ENCODE peak calls at places on chromosomes 16 and 17, in seven cellular contexts. X, T, V, E, A, C and G are unnamed samples.

GRCh38 chr16:473046-474043 is 47.9 kb downstream of the RAB11FIP3 start:
- DNase-seq in V (no peak), C (no peak), T (no peak), A (no peak), E (no peak), X (no peak), G (no peak)

GRCh38 chr17:49002766-49003165 is 5.6 kb downstream of the IGF2BP1 start:
- DNase-seq in C (no peak), T (no peak), E (no peak), A (no peak), X (no peak), V (no peak), G (no peak)

GRCh38 chr16:11256657-11257130 is 690 bp upstream of the SOCS1 start:
- DNase-seq in V (peak; percentile 48), A (no peak), E (peak; percentile 42), T (peak; percentile 71), X (no peak), C (peak; percentile 60), G (peak; percentile 92)

GRCh38 chr17:41689497-41690299 is 1.0 kb downstream of the EIF1 start:
- DNase-seq in C (peak; percentile 35), A (peak; percentile 66), E (no peak), X (no peak), T (no peak), V (peak; percentile 79), G (no peak)

GRCh38 chr17:46030752-46031151 is 31.7 kb downstream of the STH start:
- DNase-seq in A (no peak), X (no peak), C (no peak), E (no peak), V (no peak), T (no peak), G (no peak)

GRCh38 chr17:8117980-8118768 is at the start of gene ALOXE3:
- DNase-seq in X (no peak), E (no peak), V (peak; percentile 82), C (peak; percentile 95), T (no peak), A (no peak), G (no peak)

GRCh38 chr16:47008612-47009011 is 35.1 kb upstream of the DNAJA2 start:
- DNase-seq in A (no peak), T (no peak), X (no peak), E (no peak), C (no peak), V (no peak), G (no peak)

GRCh38 chr17:41728056-41728455 is 6.4 kb downstream of the HAP1 start:
- DNase-seq in T (no peak), V (no peak), A (no peak), X (no peak), C (no peak), E (no peak), G (no peak)

GRCh38 chr16:73068546-73069401 is 20.8 kb upstream of the ZFHX3 start:
- DNase-seq in A (peak; percentile 74), E (no peak), X (no peak), C (peak; percentile 85), V (peak; percentile 89), T (peak; percentile 84), G (peak; percentile 90)

GRCh38 chr17:12288007-12288406 is 267.3 kb downstream of the MAP2K4 start:
- DNase-seq in A (no peak), X (no peak), E (no peak), C (no peak), T (no peak), V (no peak), G (no peak)

GRCh38 chr17:77145635-77146632 is 5.2 kb downstream of the SEC14L1 start:
- DNase-seq in A (no peak), T (peak; percentile 69), E (no peak), C (no peak), X (peak; percentile 71), V (no peak), G (no peak)

GRCh38 chr17:57114085-57114673 is 29.1 kb downstream of the AKAP1 start:
- DNase-seq in X (no peak), C (no peak), T (peak; percentile 46), A (peak; percentile 49), E (peak; percentile 56), V (peak; percentile 57), G (no peak)

GRCh38 chr16:15422222-15422621 is 12.2 kb upstream of the BMERB1 start:
- DNase-seq in T (no peak), C (no peak), A (no peak), V (no peak), X (no peak), E (no peak), G (no peak)

GRCh38 chr16:7501868-7502267 is 169.2 kb downstream of the RBFOX1 start:
- DNase-seq in C (no peak), E (no peak), A (no peak), T (no peak), V (no peak), X (no peak), G (no peak)

GRCh38 chr17:64017381-64017980 is 3.0 kb downstream of the ICAM2 start:
- DNase-seq in T (no peak), C (no peak), V (no peak), X (no peak), E (no peak), A (no peak), G (no peak)

GRCh38 chr17:64016974-64017373 is 3.5 kb downstream of the ICAM2 start:
- DNase-seq in T (no peak), X (no peak), A (no peak), C (no peak), V (no peak), E (no peak), G (no peak)

GRCh38 chr17:64022631-64023063 is 2.2 kb upstream of the ICAM2 start:
- DNase-seq in A (no peak), T (no peak), V (no peak), C (no peak), X (no peak), E (no peak), G (no peak)

GRCh38 chr17:64020068-64020766 is at the start of gene ICAM2:
- DNase-seq in C (no peak), T (peak; percentile 53), X (peak; percentile 90), V (no peak), A (peak; percentile 63), E (no peak), G (no peak)

DNA sequence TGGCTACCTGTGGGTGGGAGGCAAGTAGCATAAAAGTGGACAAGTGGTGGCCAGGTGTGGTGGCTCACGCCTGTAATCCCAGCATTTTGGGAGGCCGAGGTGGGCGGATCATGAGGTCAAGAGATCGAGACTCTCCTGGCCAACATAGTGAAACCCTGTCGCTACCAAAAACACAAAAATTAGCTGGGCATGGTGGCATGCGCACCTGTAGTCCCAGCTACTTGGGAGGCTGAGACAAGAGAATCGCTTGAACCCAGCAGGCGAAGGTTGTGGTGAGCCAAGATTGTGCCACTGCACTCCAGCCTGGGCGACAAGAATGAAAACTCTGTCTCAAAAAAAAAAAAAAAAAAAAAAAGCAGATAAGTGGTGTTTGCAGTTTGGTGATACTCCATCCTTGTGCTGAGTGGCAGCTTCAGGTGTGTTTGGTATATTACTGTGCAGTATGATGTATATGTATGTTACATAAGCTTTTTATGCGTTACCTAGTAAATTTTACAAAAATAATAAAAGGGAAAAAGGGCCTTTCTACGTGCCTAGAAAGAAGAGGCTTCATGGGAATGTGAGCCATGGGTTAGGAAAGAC is 856 bp downstream of the ICAM2 start:
- DNase-seq in X (peak; percentile 46), A (no peak), E (no peak), C (no peak), T (no peak), V (no peak), G (no peak)
- TF ChIP-seq CTCF in X (no peak), A (no peak), E (no peak), C (no peak), T (no peak), V (no peak), G (no peak)

GRCh38 chr16:88948781-88949490 is 28.1 kb downstream of the CBFA2T3 start:
- DNase-seq in V (peak; percentile 32), X (no peak), A (no peak), C (no peak), T (no peak), E (no peak), G (no peak)
- TF ChIP-seq CTCF in V (peak; percentile 21), X (no peak), A (no peak), C (peak; percentile 23), T (no peak), E (no peak), G (peak; percentile 12)

DNA sequence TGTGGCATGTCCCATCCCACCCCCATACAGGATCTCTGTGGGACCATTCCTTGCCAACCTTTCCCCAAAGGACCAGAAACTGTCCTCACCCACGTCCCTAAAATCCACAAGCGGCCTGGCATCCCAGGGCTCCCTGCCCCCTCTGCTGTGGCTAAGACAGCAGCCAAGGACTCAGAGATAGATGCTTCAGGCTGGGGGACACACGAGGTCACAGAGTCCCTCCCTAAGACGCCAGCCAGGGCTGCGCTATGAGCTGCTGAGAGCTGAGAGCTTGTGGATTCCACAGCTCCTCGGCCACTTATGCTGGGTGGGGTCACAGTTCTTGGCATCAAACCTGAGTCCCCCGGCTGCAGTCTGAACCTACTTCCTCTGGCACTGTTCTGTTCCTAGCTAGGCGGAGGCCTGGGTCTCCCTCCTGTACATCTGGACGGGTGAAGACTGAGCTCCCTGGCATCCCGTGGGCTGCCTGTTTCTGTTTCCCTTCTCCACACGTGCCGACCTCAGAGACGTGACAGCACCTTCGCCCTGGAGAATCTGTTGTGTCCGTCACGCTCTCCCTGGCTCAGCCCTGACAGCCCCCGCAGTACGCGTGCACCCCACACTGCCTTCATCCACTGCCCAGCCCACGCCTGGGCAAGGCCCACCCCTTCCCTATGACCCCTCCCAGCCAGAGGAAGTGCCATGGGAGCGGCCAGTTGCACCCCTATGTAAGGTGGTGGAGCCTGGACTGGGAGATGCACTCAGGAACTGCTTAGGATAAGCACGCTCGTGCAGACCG is 61.2 kb downstream of the ENGASE start:
- DNase-seq in V (no peak), T (no peak), A (no peak), C (no peak), E (no peak), X (no peak), G (no peak)
- TF ChIP-seq CTCF in V (no peak), T (no peak), A (no peak), C (no peak), E (no peak), X (no peak), G (no peak)

GRCh38 chr17:80471922-80472321 is 4.5 kb downstream of the NPTX1 start:
- DNase-seq in A (no peak), T (no peak), C (no peak), X (no peak), E (no peak), V (no peak), G (no peak)

GRCh38 chr17:80474231-80474932 is 2.0 kb downstream of the NPTX1 start:
- DNase-seq in X (no peak), C (no peak), T (no peak), V (peak; percentile 85), A (peak; percentile 57), E (no peak), G (no peak)

GRCh38 chr17:80472996-80473395 is 3.4 kb downstream of the NPTX1 start:
- DNase-seq in C (no peak), X (no peak), E (no peak), A (no peak), T (no peak), V (no peak), G (no peak)

GRCh38 chr17:80474933-80475915 is 1.2 kb downstream of the NPTX1 start:
- DNase-seq in V (peak; percentile 44), C (no peak), T (no peak), A (no peak), E (no peak), X (no peak), G (no peak)

DNA sequence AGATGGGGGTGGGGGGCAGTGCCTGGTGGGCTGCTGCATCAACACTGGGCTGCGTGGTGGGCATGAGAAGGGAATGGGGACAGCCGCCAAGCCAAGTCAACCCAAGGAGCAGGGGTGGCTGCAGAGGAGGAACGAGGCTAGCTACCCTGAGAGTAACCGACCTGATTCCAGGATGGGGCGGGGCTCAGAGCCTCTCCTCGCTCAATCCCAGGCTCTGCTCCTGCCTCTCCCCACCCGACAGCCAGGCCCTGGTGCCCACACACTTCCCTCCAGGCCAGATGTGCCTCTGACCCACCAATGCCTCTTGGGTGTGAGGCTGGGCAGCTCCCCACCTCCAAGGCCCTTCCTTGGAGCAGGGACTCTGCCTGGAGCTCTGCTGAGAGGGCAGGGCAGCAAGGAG is 2.7 kb downstream of the NPTX1 start:
- DNase-seq in X (no peak), C (no peak), A (no peak), E (no peak), V (no peak), T (no peak), G (no peak)
- TF ChIP-seq CTCF in X (no peak), C (no peak), A (no peak), E (no peak), V (no peak), T (no peak), G (no peak)